ENCODE peak calls at places on chromosome 6, in seven cellular contexts. U is tibial artery, D is right lobe of liver, O is IMR-90, G is upper lobe of left lung, K is A549, R is ovary. E is an unnamed sample.

GRCh38 chr6:87944541-87944954 is 103.1 kb upstream of the SPACA1 start:
- DNase-seq in U (peak; percentile 84), D (no peak), O (peak; percentile 36), G (peak; percentile 37), K (peak; percentile 48), R (no peak), E (no peak)

GRCh38 chr6:144876689-144877088 is 591.6 kb downstream of the UTRN start:
- DNase-seq in U (no peak), D (no peak), O (no peak), G (no peak), K (no peak), R (no peak), E (no peak)

GRCh38 chr6:125749864-125750691 is 646 bp downstream of the HEY2 start:
- DNase-seq in U (peak; percentile 33), D (peak; percentile 42), O (no peak), G (no peak), K (no peak), R (no peak), E (no peak)

GRCh38 chr6:109308018-109308492 is 74.2 kb downstream of the CD164 start:
- DNase-seq in U (peak; percentile 90), D (peak; percentile 72), O (peak; percentile 63), G (peak; percentile 66), K (peak; percentile 64), R (no peak), E (no peak)

GRCh38 chr6:129786548-129786947 is 74.6 kb downstream of the TMEM244 start:
- DNase-seq in U (no peak), D (no peak), O (peak; percentile 49), G (no peak), K (peak; percentile 13), R (no peak), E (no peak)

GRCh38 chr6:83891586-83891985 is 32.1 kb downstream of the CYB5R4 start:
- DNase-seq in U (no peak), D (no peak), O (no peak), G (no peak), K (no peak), R (no peak), E (no peak)

GRCh38 chr6:23213193-23213592 is 643.8 kb downstream of the HDGFL1 start:
- DNase-seq in U (no peak), D (no peak), O (peak; percentile 76), G (no peak), K (no peak), R (no peak), E (no peak)

GRCh38 chr6:105215506-105215905 is 35.7 kb upstream of the POPDC3 start:
- DNase-seq in U (no peak), D (no peak), O (no peak), G (no peak), K (no peak), R (no peak), E (no peak)

GRCh38 chr6:41796474-41796873 is 9.0 kb downstream of the TOMM6 start:
- DNase-seq in U (no peak), D (no peak), O (no peak), G (no peak), K (no peak), R (no peak), E (no peak)

GRCh38 chr6:156379946-156380707 is 397.1 kb upstream of the ARID1B start:
- DNase-seq in U (no peak), D (no peak), O (peak; percentile 59), G (no peak), K (no peak), R (no peak), E (no peak)

GRCh38 chr6:131789219-131789618 is 18.6 kb upstream of the ENPP1 start:
- DNase-seq in U (no peak), D (no peak), O (peak; percentile 23), G (no peak), K (no peak), R (no peak), E (no peak)

GRCh38 chr6:10276106-10276505 is 138.8 kb downstream of the TFAP2A start:
- DNase-seq in U (no peak), D (no peak), O (peak; percentile 31), G (no peak), K (no peak), R (no peak), E (no peak)
- H3K27ac ChIP-seq in U (no peak overlapping the region), D (no peak overlapping the region), O (no peak overlapping the region), G (no peak overlapping the region), K (no peak overlapping the region), R (no peak overlapping the region), E (no peak overlapping the region)

DNA sequence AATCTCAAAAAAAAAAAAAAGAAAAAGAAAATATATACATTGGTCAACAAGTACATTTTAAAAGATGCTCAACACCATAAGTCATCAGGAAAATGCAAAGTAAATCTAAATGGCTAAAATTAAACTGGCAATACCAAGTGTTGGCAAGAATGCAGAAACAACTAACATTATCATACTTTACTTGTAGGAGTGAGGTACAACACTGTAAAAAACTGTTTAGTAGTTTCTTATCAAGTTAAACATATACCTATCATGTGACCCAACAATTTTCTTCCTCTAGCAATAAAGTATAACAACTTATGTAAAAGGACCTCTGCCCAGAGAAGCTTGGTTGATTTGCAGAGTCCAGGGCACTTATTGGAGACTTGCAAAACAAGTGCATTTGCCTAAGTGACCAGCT is 40.5 kb downstream of the LMBRD1 start:
- DNase-seq in U (no peak), D (no peak), O (no peak), G (no peak), K (no peak), R (no peak), E (no peak)
- H3K4me1 ChIP-seq in U (peaks cover 5% of the 10 kb centered on the region), D (no peaks in the 10 kb centered on the region), O (no peaks in the 10 kb centered on the region), G (no peaks in the 10 kb centered on the region), K (no peaks in the 10 kb centered on the region), R (no peaks in the 10 kb centered on the region), E (no peaks in the 10 kb centered on the region)

GRCh38 chr6:158207452-158207788 is 39.3 kb downstream of the GTF2H5 start:
- DNase-seq in U (no peak), D (no peak), O (peak; percentile 48), G (no peak), K (no peak), R (no peak), E (no peak)
- TF ChIP-seq CTCF in U (no peak), D (no peak), O (no peak), G (no peak), K (no peak), R (no peak), E (no peak)

GRCh38 chr6:26431258-26432162 is 8.8 kb upstream of the BTN3A3 start:
- DNase-seq in U (peak; percentile 67), D (no peak), O (no peak), G (peak; percentile 34), K (no peak), R (no peak), E (no peak)
- H3K27ac ChIP-seq in U (peak overlapping the region; percentile 71), D (no peak overlapping the region), O (no peak overlapping the region), G (no peak overlapping the region), K (no peak overlapping the region), R (no peak overlapping the region), E (no peak overlapping the region)

GRCh38 chr6:154619183-154619582 is 108.7 kb upstream of the CNKSR3 start:
- DNase-seq in U (no peak), D (no peak), O (no peak), G (no peak), K (no peak), R (no peak), E (no peak)

GRCh38 chr6:154622618-154623336 is 110.4 kb upstream of the SCAF8 start:
- DNase-seq in U (no peak), D (no peak), O (no peak), G (no peak), K (no peak), R (no peak), E (no peak)

GRCh38 chr6:154623391-154623790 is 109.8 kb upstream of the SCAF8 start:
- DNase-seq in U (no peak), D (no peak), O (no peak), G (no peak), K (no peak), R (no peak), E (no peak)

GRCh38 chr6:154621611-154622010 is 111.1 kb upstream of the CNKSR3 start:
- DNase-seq in U (no peak), D (no peak), O (no peak), G (no peak), K (no peak), R (no peak), E (no peak)

GRCh38 chr6:154624038-154624599 is 109.1 kb upstream of the SCAF8 start:
- DNase-seq in U (no peak), D (no peak), O (no peak), G (no peak), K (no peak), R (no peak), E (no peak)
- H3K4me1 ChIP-seq in U (peaks cover 22% of the 10 kb centered on the region), D (no peaks in the 10 kb centered on the region), O (no peaks in the 10 kb centered on the region), G (no peaks in the 10 kb centered on the region), K (no peaks in the 10 kb centered on the region), R (no peaks in the 10 kb centered on the region), E (no peaks in the 10 kb centered on the region)

GRCh38 chr6:133854633-133855598 is 34.0 kb upstream of the TCF21 start:
- DNase-seq in U (no peak), D (peak; percentile 24), O (no peak), G (no peak), K (no peak), R (no peak), E (no peak)
- TF ChIP-seq CTCF in U (no peak), D (no peak), O (peak; percentile 3), G (no peak), K (no peak), R (no peak), E (no peak)

E was measured in CD8-positive, alpha-beta T cell.